ENCODE peak calls at places on chromosomes 4 and X, in five cellular contexts. F is OCI-LY7, W is IMR-90, L is HCT116, R is hepatocyte. Z is an unnamed sample. For H3K4me1, the result is how much of the 10 kb centered on the place peaks cover.

GRCh38 chrX:118627084-118627758 is 100.2 kb upstream of the IL13RA1 start:
- DNase-seq in R (no peak), W (no peak), F (peak), L (no peak), Z (no peak)

GRCh38 chrX:143757887-143758286 is 37.3 kb upstream of the SPANXN2 start:
- DNase-seq in L (no peak), R (no peak), W (no peak), F (no peak), Z (no peak)

GRCh38 chr4:149371021-149371420 is 444.6 kb downstream of the IQCM start:
- DNase-seq in F (peak), R (peak), L (peak), W (peak), Z (peak)

GRCh38 chr4:41715155-41715554 is 33.4 kb downstream of the PHOX2B start:
- DNase-seq in F (no peak), W (no peak), R (no peak), L (no peak), Z (no peak)

GRCh38 chrX:129836827-129837226 is 6.9 kb downstream of the ZDHHC9 start:
- DNase-seq in W (no peak), R (no peak), L (no peak), F (no peak), Z (no peak)

GRCh38 chrX:105876658-105877057 is 54.3 kb downstream of the NRK start:
- DNase-seq in R (peak), L (peak), W (peak), F (peak), Z (no peak)

GRCh38 chr4:181264908-181265307 is 978.3 kb upstream of the TENM3 start:
- DNase-seq in W (no peak), R (no peak), L (no peak), F (no peak), Z (no peak)

GRCh38 chr4:141081921-141082381 is 51.3 kb downstream of the RNF150 start:
- DNase-seq in W (no peak), L (no peak), F (no peak), R (no peak), Z (no peak)

GRCh38 chrX:154712781-154713391 is 38.0 kb downstream of the GAB3 start:
- DNase-seq in F (no peak), L (no peak), W (peak), R (no peak), Z (peak)

GRCh38 chr4:125958519-125958918 is 643.8 kb downstream of the FAT4 start:
- DNase-seq in F (no peak), R (no peak), W (no peak), L (no peak), Z (no peak)

GRCh38 chr4:150136481-150136880 is 58.2 kb downstream of the DCLK2 start:
- DNase-seq in L (no peak), W (peak), F (no peak), R (no peak), Z (no peak)

GRCh38 chr4:26613735-26614134 is 29.9 kb downstream of the TBC1D19 start:
- DNase-seq in W (no peak), F (no peak), R (no peak), L (no peak), Z (no peak)

GRCh38 chr4:122826000-122826595 is 533 bp upstream of the FGF2 start:
- DNase-seq in F (no peak), R (no peak), L (no peak), W (peak), Z (peak)

GRCh38 chrX:11376163-11376562 is 83.0 kb downstream of the AMELX start:
- DNase-seq in L (no peak), W (no peak), R (no peak), F (no peak), Z (no peak)

GRCh38 chr4:2399216-2399615 is 19.2 kb downstream of the ZFYVE28 start:
- DNase-seq in F (no peak), W (no peak), R (no peak), L (no peak), Z (peak)

GRCh38 chrX:80511969-80512760 is 91.9 kb downstream of the TENT5D start:
- DNase-seq in F (no peak), L (no peak), W (no peak), R (peak), Z (no peak)

GRCh38 chr4:185577592-185577940 is 42.3 kb upstream of the PDLIM3 start:
- DNase-seq in W (no peak), R (no peak), L (no peak), F (no peak), Z (no peak)

GRCh38 chrX:16077811-16078210 is 45.6 kb upstream of the GRPR start:
- DNase-seq in F (no peak), R (no peak), W (no peak), L (no peak), Z (no peak)

GRCh38 chrX:149950681-149951080 is 12.4 kb upstream of the EOLA2 start:
- DNase-seq in F (peak), L (peak), W (peak), R (peak), Z (peak)

GRCh38 chr4:95593992-95594391 is 45.2 kb upstream of the UNC5C start:
- DNase-seq in W (no peak), F (no peak), R (no peak), L (no peak), Z (no peak)

GRCh38 chrX:16883487-16883804 is 13.3 kb upstream of the RBBP7 start:
- DNase-seq in L (no peak), W (no peak), R (no peak), F (no peak), Z (no peak)

GRCh38 chrX:107659768-107660167 is 31.5 kb downstream of the PRPS1 start:
- DNase-seq in L (no peak), F (peak), W (peak), R (peak), Z (peak)

GRCh38 chr4:171650543-171650942 is 162.7 kb upstream of the GALNTL6 start:
- DNase-seq in L (no peak), R (no peak), W (no peak), F (no peak), Z (no peak)

GRCh38 chr4:2932951-2933565 is 30.1 kb downstream of the NOP14 start:
- DNase-seq in F (no peak), W (no peak), R (no peak), L (no peak), Z (peak)

GRCh38 chr4:4541040-4541631 is 712 bp downstream of the STX18 start:
- DNase-seq in F (peak), L (no peak), R (peak), W (peak), Z (peak)

GRCh38 chr4:90328558-90328957 is 201.4 kb downstream of the CCSER1 start:
- DNase-seq in R (peak), W (peak), F (no peak), L (peak), Z (no peak)

GRCh38 chr4:182920676-182921075 is 3.5 kb upstream of the DCTD start:
- DNase-seq in W (no peak), F (no peak), L (no peak), R (no peak), Z (no peak)

GRCh38 chr4:47915378-47915777 is 995 bp upstream of the NFXL1 start:
- DNase-seq in W (no peak), L (no peak), F (no peak), R (no peak), Z (no peak)

GRCh38 chr4:15197005-15197404 is 194.7 kb downstream of the CPEB2 start:
- DNase-seq in F (no peak), R (peak), L (no peak), W (peak), Z (peak)

GRCh38 chr4:1610791-1611500 is 73.2 kb downstream of the FAM53A start:
- DNase-seq in W (no peak), R (no peak), L (no peak), F (no peak), Z (no peak)

GRCh38 chr4:139450586-139450985 is 3.3 kb upstream of the RAB33B start:
- DNase-seq in R (no peak), F (no peak), L (no peak), W (no peak), Z (no peak)
- H3K27ac ChIP-seq in R (no peak), F (no peak), L (no peak), W (no peak), Z (no peak)

GRCh38 chr4:8248091-8248490 is 21.5 kb upstream of the HTRA3 start:
- DNase-seq in W (no peak), L (no peak), R (no peak), F (no peak), Z (peak)

GRCh38 chr4:8252301-8253173 is 17.0 kb upstream of the HTRA3 start:
- DNase-seq in L (no peak), W (peak), R (peak), F (no peak), Z (peak)

GRCh38 chr4:8250637-8251036 is 18.9 kb upstream of the HTRA3 start:
- DNase-seq in L (no peak), F (no peak), W (no peak), R (no peak), Z (peak)

GRCh38 chr4:8251110-8251883 is 18.3 kb upstream of the HTRA3 start:
- DNase-seq in F (no peak), L (no peak), W (no peak), R (no peak), Z (peak)

GRCh38 chr4:8250167-8250566 is 19.4 kb upstream of the HTRA3 start:
- DNase-seq in R (no peak), L (no peak), W (no peak), F (no peak), Z (peak)
- H3K4me1 ChIP-seq in R (under half), L (under half), W (under half), F (under half), Z (under half)

DNA sequence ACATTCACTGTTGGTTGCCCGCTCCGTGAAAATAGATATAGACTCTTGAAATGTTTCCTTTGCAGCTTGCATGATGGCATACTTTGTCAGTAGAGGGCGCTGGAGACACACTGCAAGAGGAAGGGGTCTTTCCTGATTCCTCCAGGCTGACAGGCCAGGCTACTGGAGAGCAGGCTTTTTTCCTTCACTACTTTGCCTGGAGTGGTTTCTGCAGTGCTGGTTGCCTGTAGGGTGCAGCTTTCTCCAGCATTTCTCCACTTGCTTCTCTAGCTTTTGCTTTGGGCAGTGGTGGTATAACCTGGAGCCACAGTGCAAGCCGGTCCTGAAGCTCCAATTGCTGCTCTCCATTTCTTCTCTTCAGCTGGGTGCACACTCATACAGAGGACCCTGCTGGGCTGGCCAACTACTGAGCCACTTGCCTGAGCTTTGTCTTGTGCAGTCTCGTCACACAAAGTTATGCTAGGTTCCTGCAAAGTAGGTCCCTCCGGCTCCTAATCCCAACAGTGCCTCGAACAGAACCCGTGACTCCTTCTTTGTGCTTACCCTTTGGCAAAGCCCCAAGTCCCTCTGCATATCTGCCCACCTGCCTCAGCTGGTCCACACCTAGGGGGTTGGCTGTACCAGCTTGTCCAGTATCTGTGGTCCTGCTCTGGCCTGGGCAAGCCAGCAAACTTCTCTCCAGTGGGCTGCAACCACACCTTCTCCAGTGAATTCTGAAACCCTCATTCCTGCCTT is 46.3 kb downstream of the RASSF6 start:
- DNase-seq in F (peak), R (peak), L (peak), W (peak), Z (peak)
- H2AFZ ChIP-seq in F (no peak), R (no peak), L (no peak), W (peak), Z (no peak)

DNA sequence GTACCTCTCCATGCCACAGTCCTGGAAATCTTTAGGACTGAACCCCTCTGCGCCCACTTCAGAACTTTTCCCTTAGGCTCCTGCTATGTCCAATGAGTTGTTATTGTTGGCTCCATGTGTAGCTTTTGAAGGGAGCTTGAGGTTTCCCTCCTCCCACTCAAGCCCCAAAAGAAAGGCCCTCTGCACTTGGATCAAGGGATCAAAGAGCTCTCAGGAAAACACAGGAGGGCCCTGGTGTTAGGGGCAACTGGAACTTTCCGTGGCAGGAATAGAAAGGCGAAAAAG is 135.0 kb downstream of the RASL11B start:
- DNase-seq in R (no peak), L (no peak), F (no peak), W (no peak), Z (peak)
- H3K27ac ChIP-seq in R (peak), L (no peak), F (no peak), W (no peak), Z (no peak)

GRCh38 chr4:120667102-120667501 is 255.4 kb downstream of the PRDM5 start:
- DNase-seq in F (no peak), R (no peak), L (no peak), W (no peak), Z (no peak)
- H3K4me1 ChIP-seq in F (under half), R (under half), L (under half), W (under half), Z (under half)

GRCh38 chrX:19005909-19006308 is 22.0 kb upstream of the PHKA2 start:
- DNase-seq in F (peak), L (no peak), R (no peak), W (no peak), Z (no peak)

GRCh38 chrX:19003756-19004155 is 19.8 kb upstream of the PHKA2 start:
- DNase-seq in L (no peak), W (peak), F (no peak), R (no peak), Z (no peak)

GRCh38 chrX:19007011-19007410 is 23.1 kb upstream of the PHKA2 start:
- DNase-seq in R (no peak), F (no peak), L (no peak), W (no peak), Z (no peak)

GRCh38 chrX:19007868-19008267 is 24.0 kb upstream of the PHKA2 start:
- DNase-seq in W (no peak), R (no peak), L (no peak), F (no peak), Z (no peak)
- H2AFZ ChIP-seq in W (no peak), R (no peak), L (no peak), F (no peak), Z (no peak)

GRCh38 chr4:23068756-23069155 is 376.0 kb downstream of the GBA3 start:
- DNase-seq in F (no peak), W (no peak), L (no peak), R (no peak), Z (no peak)
- H3K27ac ChIP-seq in F (no peak), W (no peak), L (no peak), R (no peak), Z (no peak)

DNA sequence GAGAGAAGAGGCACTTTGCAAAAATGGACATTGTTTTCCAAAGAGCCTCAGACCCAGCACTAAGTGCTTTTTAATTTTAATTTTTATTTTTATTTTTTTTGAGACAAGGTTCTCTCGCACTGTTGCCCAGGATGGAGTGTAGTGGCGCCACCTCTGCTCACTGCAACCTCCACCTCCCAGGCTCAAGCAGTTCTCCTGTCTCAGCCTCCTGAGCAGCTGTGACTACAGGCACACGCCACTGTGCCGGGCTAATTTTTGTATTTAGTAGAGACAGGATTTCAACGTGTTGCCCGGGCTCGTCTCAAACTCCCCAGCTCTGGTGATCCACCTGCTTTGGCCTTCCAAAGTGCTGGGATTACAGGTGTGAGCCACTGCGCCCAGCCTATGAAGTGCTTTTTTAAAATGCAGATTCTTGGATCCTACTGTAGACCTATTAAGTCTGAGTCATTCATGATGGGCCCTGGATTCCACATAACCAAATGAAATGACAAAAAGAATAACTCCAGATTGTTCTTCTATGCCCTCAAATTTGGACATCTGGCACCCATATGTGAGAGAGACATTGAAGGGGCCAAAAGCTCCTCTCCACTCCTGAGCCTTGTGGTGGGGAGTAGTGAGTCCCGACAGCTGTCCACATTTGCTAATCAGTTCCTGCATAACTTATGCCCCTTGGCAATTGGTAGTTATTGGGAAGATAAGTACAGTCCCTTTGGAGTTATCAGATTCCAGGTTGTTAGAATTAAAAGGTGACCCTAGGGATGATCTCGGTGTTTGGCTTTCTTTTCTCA is 3.6 kb downstream of the NOCT start:
- DNase-seq in R (no peak), W (peak), F (no peak), L (no peak), Z (no peak)
- H3K4me1 ChIP-seq in R (under half), W (under half), F (under half), L (under half), Z (under half)

DNA sequence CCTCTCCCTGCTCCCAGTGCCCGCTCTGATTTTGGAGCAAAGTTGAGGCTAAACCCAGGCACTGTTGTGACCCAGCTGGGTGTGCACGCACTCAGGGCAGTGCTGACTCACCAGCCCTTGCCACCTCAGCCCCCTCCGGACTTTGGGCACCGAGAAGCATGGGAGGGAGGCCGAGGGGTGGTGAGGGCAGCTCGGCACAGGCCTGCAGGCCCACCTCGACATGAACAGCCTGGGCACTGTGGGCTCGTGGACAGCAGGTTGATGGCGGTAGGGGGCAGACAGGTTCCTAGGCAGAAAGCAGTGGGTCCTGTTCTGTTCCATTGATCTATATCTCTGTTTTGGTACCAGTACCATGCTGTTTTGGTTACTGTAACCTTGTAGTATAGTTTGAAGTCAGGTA is 30.9 kb downstream of the TIGD4 start:
- DNase-seq in W (no peak), R (no peak), F (no peak), L (no peak), Z (no peak)
- H2AFZ ChIP-seq in W (no peak), R (no peak), F (no peak), L (no peak), Z (no peak)

GRCh38 chrX:120672841-120673530 is 43.1 kb upstream of the C1GALT1C1 start:
- DNase-seq in R (no peak), W (no peak), F (no peak), L (no peak), Z (no peak)
- H3K27ac ChIP-seq in R (no peak), W (no peak), F (no peak), L (no peak), Z (peak)